ENCODE peak calls at places on chromosomes 4 and X, in seven cellular contexts. P, W, U, R, X, F and C are unnamed samples.

GRCh38 chr4:30616943-30617646 is 103.1 kb upstream of the PCDH7 start:
- DNase-seq in U (no peak), F (no peak), X (no peak), R (peak), P (no peak), W (no peak), C (peak)

GRCh38 chrX:140040397-140040796 is 75.1 kb upstream of the CXorf66 start:
- DNase-seq in W (no peak), X (no peak), F (no peak), U (no peak), P (no peak), R (no peak), C (no peak)

GRCh38 chr4:153809307-153809706 is 20.4 kb upstream of the SFRP2 start:
- DNase-seq in X (no peak), R (no peak), W (no peak), U (no peak), F (no peak), P (no peak), C (no peak)

GRCh38 chr4:99462875-99463464 is 27.8 kb upstream of the ADH7 start:
- DNase-seq in F (peak), U (no peak), X (no peak), P (peak), R (peak), W (peak), C (peak)

GRCh38 chrX:12804655-12805054 is 13.4 kb downstream of the PRPS2 start:
- DNase-seq in F (no peak), W (no peak), R (no peak), U (no peak), P (no peak), X (no peak), C (no peak)

GRCh38 chrX:29858714-29859113 is 356.6 kb upstream of the MAGEB2 start:
- DNase-seq in W (no peak), R (peak), P (no peak), U (no peak), X (no peak), F (no peak), C (peak)

GRCh38 chrX:129000797-129001196 is 522.5 kb downstream of the SMARCA1 start:
- DNase-seq in W (no peak), P (no peak), X (no peak), R (no peak), F (no peak), U (no peak), C (no peak)

GRCh38 chrX:103607385-103608304 is at the start of gene TCEAL3:
- DNase-seq in P (no peak), R (peak), W (peak), F (peak), U (peak), X (no peak), C (peak)